ENCODE peak calls at places on chromosomes 4 and X, in eight cellular contexts. D is suprapubic skin, Q is coronary artery, Y is psoas muscle, W is upper lobe of right lung, C is prostate gland, A is uterus, P is lower lobe of right lung. U is an unnamed sample.

GRCh38 chrX:70231666-70232065 is 2.8 kb upstream of the AWAT1 start:
- DNase-seq in D (no peak), Q (no peak), Y (no peak), W (no peak), C (no peak), A (no peak), P (no peak), U (no peak)

GRCh38 chr4:145044341-145044740 is 53.7 kb downstream of the ANAPC10 start:
- DNase-seq in D (no peak), Q (no peak), Y (no peak), W (no peak), C (no peak), A (no peak), P (no peak), U (no peak)

GRCh38 chrX:41923257-41923924 is at the start of gene CASK:
- DNase-seq in D (peak; percentile 93), Q (peak; percentile 89), Y (peak; percentile 93), W (peak; percentile 96), C (peak; percentile 86), A (peak; percentile 93), P (peak; percentile 94), U (peak; percentile 93)

GRCh38 chrX:69221239-69222102 is 56.2 kb upstream of the PJA1 start:
- DNase-seq in D (peak; percentile 39), Q (no peak), Y (no peak), W (no peak), C (no peak), A (no peak), P (no peak), U (no peak)

GRCh38 chrX:34778961-34779360 is 121.9 kb upstream of the TMEM47 start:
- DNase-seq in D (no peak), Q (no peak), Y (no peak), W (no peak), C (no peak), A (no peak), P (no peak), U (no peak)

GRCh38 chr4:7134737-7135388 is 57.5 kb upstream of the SORCS2 start:
- DNase-seq in D (peak; percentile 70), Q (peak; percentile 81), Y (peak; percentile 83), W (no peak), C (no peak), A (peak; percentile 81), P (no peak), U (no peak)

GRCh38 chr4:27490747-27491146 is 630.1 kb downstream of the STIM2 start:
- DNase-seq in D (no peak), Q (no peak), Y (no peak), W (no peak), C (no peak), A (no peak), P (no peak), U (no peak)

GRCh38 chr4:145934434-145935047 is 4.1 kb downstream of the ZNF827 start:
- DNase-seq in D (no peak), Q (no peak), Y (no peak), W (no peak), C (no peak), A (no peak), P (no peak), U (no peak)

GRCh38 chrX:48626401-48627298 is 29.4 kb downstream of the WDR13 start:
- DNase-seq in D (no peak), Q (no peak), Y (no peak), W (no peak), C (no peak), A (no peak), P (no peak), U (no peak)

GRCh38 chr4:143743591-143743990 is 43.1 kb upstream of the FREM3 start:
- DNase-seq in D (no peak), Q (no peak), Y (no peak), W (no peak), C (no peak), A (no peak), P (no peak), U (no peak)

GRCh38 chr4:55534306-55534705 is 12.4 kb downstream of the CLOCK start:
- DNase-seq in D (no peak), Q (no peak), Y (no peak), W (no peak), C (no peak), A (no peak), P (no peak), U (no peak)

GRCh38 chrX:130626521-130626920 is 224.7 kb downstream of the RBMX2 start:
- DNase-seq in D (no peak), Q (no peak), Y (no peak), W (no peak), C (no peak), A (no peak), P (no peak), U (no peak)

GRCh38 chrX:143455045-143455444 is 62.2 kb downstream of the SPANXN3 start:
- DNase-seq in D (no peak), Q (no peak), Y (no peak), W (no peak), C (no peak), A (no peak), P (no peak), U (no peak)

GRCh38 chr4:3877868-3878267 is 111.7 kb downstream of the ADRA2C start:
- DNase-seq in D (no peak), Q (no peak), Y (no peak), W (no peak), C (no peak), A (no peak), P (no peak), U (no peak)

DNA sequence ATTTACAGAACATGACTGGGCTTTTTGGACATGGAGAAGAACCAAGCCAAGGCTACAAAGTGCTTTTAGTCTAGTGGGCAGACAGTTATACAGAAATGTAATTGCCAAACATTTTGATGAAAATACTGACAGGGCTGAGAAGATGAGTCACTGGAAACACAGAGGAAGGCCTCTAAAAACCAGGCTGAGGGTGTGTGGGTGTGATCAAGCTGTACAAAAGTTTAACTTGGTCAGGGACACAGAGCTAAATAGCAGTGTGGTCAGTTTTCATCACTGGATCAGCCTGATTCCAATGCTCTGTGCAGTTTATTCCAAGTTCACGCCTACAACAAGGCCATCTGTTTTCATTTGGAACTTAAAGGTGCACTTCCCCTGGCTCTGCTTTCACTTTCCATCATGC is 10.6 kb downstream of the CENPVL3 start:
- DNase-seq in D (no peak), Q (no peak), Y (no peak), W (no peak), C (no peak), A (no peak), P (no peak), U (no peak)
- H3K4me3 ChIP-seq in D (no peak overlapping the region), Q (no peak overlapping the region), Y (no peak overlapping the region), W (no peak overlapping the region), C (no peak overlapping the region), A (no peak overlapping the region), P (no peak overlapping the region), U (no peak overlapping the region)

DNA sequence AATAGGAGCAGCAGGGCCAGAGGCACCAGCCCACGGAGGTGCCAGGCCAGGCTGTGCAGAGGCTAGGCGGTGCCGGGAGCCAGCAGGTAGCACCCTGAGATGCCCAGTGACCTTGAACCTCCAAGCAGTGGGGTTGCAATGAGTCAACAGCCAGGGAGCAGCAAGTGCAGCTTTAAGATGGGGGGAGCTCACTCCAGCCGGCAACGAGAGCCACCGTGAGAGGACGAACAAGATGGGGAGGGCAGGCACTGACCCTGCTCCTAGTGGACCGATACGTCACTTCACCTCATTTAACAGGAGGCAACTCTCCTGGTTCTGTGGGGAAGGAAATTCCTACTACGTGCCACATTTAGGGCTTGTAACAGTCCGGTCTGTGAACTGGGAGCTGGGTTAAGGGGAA is 4.8 kb downstream of the LETM1 start:
- DNase-seq in D (no peak), Q (no peak), Y (no peak), W (no peak), C (no peak), A (no peak), P (no peak), U (no peak)
- TF ChIP-seq CTCF in D (no peak), Q (no peak), Y (no peak), W (no peak), C (no peak), A (no peak), P (no peak), U (no peak)

GRCh38 chr4:140047781-140048180 is 106.2 kb downstream of the MAML3 start:
- DNase-seq in D (no peak), Q (no peak), Y (no peak), W (no peak), C (no peak), A (no peak), P (no peak), U (no peak)
- H3K4me3 ChIP-seq in D (no peak overlapping the region), Q (peak overlapping the region; percentile 59), Y (peak overlapping the region; percentile 46), W (no peak overlapping the region), C (no peak overlapping the region), A (no peak overlapping the region), P (no peak overlapping the region), U (no peak overlapping the region)

GRCh38 chr4:25310066-25310824 is 2.3 kb upstream of the ZCCHC4 start:
- DNase-seq in D (no peak), Q (no peak), Y (no peak), W (no peak), C (no peak), A (no peak), P (no peak), U (no peak)

GRCh38 chr4:25308266-25308665 is 4.3 kb upstream of the ZCCHC4 start:
- DNase-seq in D (no peak), Q (no peak), Y (no peak), W (no peak), C (no peak), A (no peak), P (no peak), U (no peak)

GRCh38 chr4:25307596-25307995 is 5.0 kb upstream of the ZCCHC4 start:
- DNase-seq in D (no peak), Q (no peak), Y (no peak), W (no peak), C (no peak), A (no peak), P (no peak), U (no peak)

GRCh38 chr4:25310825-25311210 is 1.8 kb upstream of the ZCCHC4 start:
- DNase-seq in D (no peak), Q (no peak), Y (no peak), W (no peak), C (no peak), A (no peak), P (no peak), U (no peak)

DNA sequence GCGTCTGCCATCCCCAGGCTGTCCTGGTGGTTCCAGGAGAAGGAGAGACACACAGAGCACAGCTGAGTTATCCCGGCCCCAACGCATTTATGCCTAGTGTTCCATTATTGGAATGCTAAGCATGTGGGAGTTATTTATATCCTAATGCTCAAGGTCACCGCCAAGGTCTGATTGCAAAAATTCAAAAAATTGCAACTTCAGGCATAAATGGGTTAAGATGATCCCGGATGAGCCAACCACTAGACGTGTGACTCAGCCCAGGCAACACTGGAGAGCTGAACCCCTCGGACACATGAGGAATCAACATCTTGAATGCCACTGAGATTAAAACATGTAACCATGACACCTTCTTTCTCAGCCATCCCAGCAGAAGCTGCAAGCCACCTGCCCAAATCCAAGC is 3.8 kb upstream of the ZCCHC4 start:
- DNase-seq in D (no peak), Q (no peak), Y (no peak), W (no peak), C (no peak), A (no peak), P (no peak), U (no peak)
- TF ChIP-seq CTCF in D (no peak), Q (no peak), Y (no peak), W (no peak), C (no peak), A (no peak), P (no peak), U (no peak)

U was measured in BE2C.